ENCODE peak calls at places on chromosomes 1 and 21, in six cellular contexts. V, U, B, D, L and Y are unnamed samples.

GRCh38 chr21:46471514-46471913 is 12.8 kb downstream of the DIP2A start:
- DNase-seq in U (no peak), V (no peak), B (no peak), D (no peak), L (no peak), Y (no peak)

GRCh38 chr1:12616709-12617373 is 1.2 kb downstream of the DHRS3 start:
- DNase-seq in L (no peak), D (no peak), U (peak; percentile 48), B (no peak), V (no peak), Y (no peak)

GRCh38 chr1:202968895-202969295 is 1.8 kb upstream of the CYB5R1 start:
- DNase-seq in V (peak; percentile 33), B (no peak), L (no peak), D (peak; percentile 56), U (peak; percentile 80), Y (peak; percentile 73)

GRCh38 chr1:200359610-200360163 is 50.1 kb downstream of the ZNF281 start:
- DNase-seq in V (no peak), B (no peak), U (no peak), D (peak; percentile 78), L (no peak), Y (peak; percentile 62)

GRCh38 chr1:163897401-163898169 is 575.8 kb downstream of the NUF2 start:
- DNase-seq in U (peak; percentile 16), L (peak; percentile 91), V (no peak), B (no peak), D (peak; percentile 31), Y (peak; percentile 66)

GRCh38 chr1:46173361-46173856 is 1.5 kb upstream of the TSPAN1 start:
- DNase-seq in B (no peak), V (no peak), U (no peak), D (peak; percentile 42), L (no peak), Y (no peak)

GRCh38 chr1:148362141-148362929 is 120.8 kb downstream of the PPIAL4G start:
- DNase-seq in U (peak; percentile 30), V (peak; percentile 35), L (no peak), D (peak; percentile 74), B (no peak), Y (no peak)

GRCh38 chr1:228986093-228986904 is 251.0 kb downstream of the RHOU start:
- DNase-seq in V (no peak), L (no peak), U (no peak), B (no peak), D (peak; percentile 27), Y (no peak)

GRCh38 chr21:36205962-36206361 is 49.3 kb downstream of the DOP1B start:
- DNase-seq in V (no peak), B (no peak), U (no peak), L (no peak), D (peak; percentile 42), Y (no peak)

GRCh38 chr1:165512817-165513216 is 31.0 kb upstream of the LRRC52 start:
- DNase-seq in D (no peak), V (no peak), U (no peak), L (no peak), B (no peak), Y (no peak)

GRCh38 chr1:43044572-43045361 is 86.1 kb upstream of the SLC2A1 start:
- DNase-seq in L (no peak), B (no peak), U (peak; percentile 23), D (no peak), V (no peak), Y (no peak)

GRCh38 chr1:49104575-49104974 is 327.9 kb upstream of the BEND5 start:
- DNase-seq in B (no peak), V (no peak), U (no peak), L (no peak), D (peak; percentile 13), Y (no peak)
- TF ChIP-seq CTCF in B (no peak), V (no peak), U (no peak), L (no peak), D (no peak), Y (no peak)

GRCh38 chr21:27475363-27475955 is 508.6 kb upstream of the ADAMTS5 start:
- DNase-seq in D (peak; percentile 13), B (no peak), L (no peak), U (no peak), V (no peak), Y (no peak)

GRCh38 chr21:27480841-27481261 is 514.0 kb upstream of the ADAMTS5 start:
- DNase-seq in L (peak; percentile 16), V (no peak), U (no peak), B (no peak), D (peak; percentile 58), Y (peak; percentile 37)

GRCh38 chr21:27477321-27477720 is 510.4 kb upstream of the ADAMTS5 start:
- DNase-seq in U (no peak), V (no peak), L (peak; percentile 10), B (no peak), D (no peak), Y (no peak)

DNA sequence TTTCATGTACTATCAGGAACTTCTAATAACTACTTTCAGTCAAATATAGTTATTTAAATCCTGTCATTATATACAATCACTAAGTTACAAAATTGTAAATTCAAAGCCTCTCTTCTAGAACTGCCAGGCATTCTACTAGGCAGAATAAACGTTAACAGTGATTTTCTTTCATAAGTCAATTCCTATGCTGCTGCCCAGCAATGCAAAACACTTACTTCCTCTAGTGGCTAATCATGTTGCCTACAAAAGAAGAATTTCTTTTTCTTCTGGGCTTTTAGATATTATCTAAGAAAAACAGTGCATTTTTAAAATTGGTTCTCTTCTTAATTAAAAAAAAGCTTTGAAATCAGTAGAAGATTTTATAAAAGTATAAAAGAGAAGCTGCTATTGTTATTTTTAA is 509.8 kb upstream of the ADAMTS5 start:
- DNase-seq in B (no peak), V (no peak), D (peak; percentile 11), U (no peak), L (peak; percentile 38), Y (peak; percentile 29)
- TF ChIP-seq CTCF in B (peak; percentile 23), V (no peak), D (peak; percentile 67), U (peak; percentile 17), L (peak; percentile 76), Y (peak; percentile 77)

GRCh38 chr1:232182206-232182605 is 447.7 kb downstream of the SIPA1L2 start:
- DNase-seq in D (no peak), B (no peak), V (no peak), U (no peak), L (no peak), Y (no peak)
- TF ChIP-seq CTCF in D (no peak), B (no peak), V (no peak), U (no peak), L (no peak), Y (no peak)

GRCh38 chr1:160877221-160877620 is 7.8 kb downstream of the ITLN1 start:
- DNase-seq in U (no peak), L (no peak), V (no peak), D (no peak), B (no peak), Y (no peak)
- TF ChIP-seq CTCF in U (no peak), L (no peak), V (peak; percentile 32), D (no peak), B (no peak), Y (no peak)

DNA sequence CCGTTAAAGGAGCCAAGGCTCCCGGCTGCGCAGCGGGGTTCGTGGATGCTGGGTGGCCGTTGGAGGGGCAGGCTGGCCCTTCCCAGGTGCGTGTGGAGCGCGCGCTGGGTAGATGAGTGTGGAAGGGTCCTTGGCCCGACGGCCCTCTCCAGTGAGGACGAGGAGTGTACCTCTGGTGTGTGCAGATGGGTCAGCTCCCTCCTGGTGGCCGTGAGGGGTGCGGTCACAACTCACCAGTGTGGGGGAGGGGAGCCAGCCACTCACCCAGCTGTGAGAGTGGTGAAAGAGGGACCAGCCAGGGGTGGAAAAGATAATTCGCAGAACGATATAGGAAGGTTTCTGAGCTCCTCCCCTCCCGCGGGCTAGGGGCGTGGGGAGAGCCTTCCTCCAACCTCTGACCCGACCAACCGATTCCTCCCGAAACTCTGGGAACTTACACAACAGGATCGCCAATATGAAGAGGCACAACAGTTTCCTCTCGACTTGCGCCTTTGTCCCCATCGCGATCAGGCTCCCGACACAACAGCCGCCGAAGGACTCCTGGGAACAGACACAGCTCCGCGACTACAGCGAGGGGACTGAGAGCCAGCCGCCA is at the start of gene F11R:
- DNase-seq in B (no peak), L (no peak), V (no peak), D (no peak), U (peak; percentile 63), Y (no peak)
- TF ChIP-seq CTCF in B (peak; percentile 23), L (no peak), V (no peak), D (no peak), U (no peak), Y (peak; percentile 12)